ENCODE peak calls at places on chromosomes 11 and 22, in five cellular contexts. I, J, D, C and Y are unnamed samples.

GRCh38 chr22:19996694-19997384 is 19.8 kb downstream of the ARVCF start:
- DNase-seq in I (no peak), J (no peak), C (no peak), D (no peak), Y (no peak)

GRCh38 chr11:57306156-57306876 is 18.4 kb downstream of the TNKS1BP1 start:
- DNase-seq in I (no peak), D (no peak), C (no peak), J (no peak), Y (no peak)

GRCh38 chr22:26471522-26471921 is 12.1 kb downstream of the HPS4 start:
- DNase-seq in C (no peak), J (no peak), D (no peak), I (peak), Y (no peak)

GRCh38 chr11:12529041-12529440 is 145.2 kb upstream of the TEAD1 start:
- DNase-seq in D (no peak), I (no peak), C (no peak), J (no peak), Y (no peak)

GRCh38 chr11:76808158-76808557 is 25.0 kb downstream of the TSKU start:
- DNase-seq in C (no peak), D (no peak), J (no peak), I (no peak), Y (no peak)

GRCh38 chr11:33829430-33830141 is 55.3 kb upstream of the FBXO3 start:
- DNase-seq in J (peak), I (peak), D (peak), C (peak), Y (no peak)

GRCh38 chr11:453564-453963 is 3.5 kb downstream of the PTDSS2 start:
- DNase-seq in C (no peak), I (no peak), D (no peak), J (no peak), Y (no peak)

GRCh38 chr11:119347242-119347641 is 737 bp upstream of the MFRP start:
- DNase-seq in D (no peak), J (no peak), I (no peak), C (no peak), Y (no peak)

GRCh38 chr11:17653606-17654005 is 65.8 kb upstream of the MYOD1 start:
- DNase-seq in D (no peak), I (no peak), C (no peak), J (no peak), Y (no peak)

GRCh38 chr11:14408612-14409011 is 49.6 kb upstream of the RRAS2 start:
- DNase-seq in I (no peak), J (no peak), C (no peak), D (no peak), Y (no peak)

GRCh38 chr11:13944801-13945505 is 17.6 kb upstream of the SPON1 start:
- DNase-seq in C (no peak), I (no peak), D (no peak), J (no peak), Y (no peak)

GRCh38 chr11:102770191-102770590 is 10.2 kb downstream of the MMP10 start:
- DNase-seq in D (no peak), C (no peak), I (no peak), J (no peak), Y (no peak)

GRCh38 chr11:35662061-35662648 is 420 bp upstream of the TRIM44 start:
- DNase-seq in J (peak), D (no peak), C (no peak), I (no peak), Y (no peak)

GRCh38 chr11:115242982-115243381 is 261.2 kb downstream of the CADM1 start:
- DNase-seq in I (no peak), D (no peak), J (no peak), C (no peak), Y (no peak)

GRCh38 chr11:61045271-61045670 is 57.0 kb upstream of the CD5 start:
- DNase-seq in I (no peak), C (no peak), J (no peak), D (no peak), Y (no peak)

GRCh38 chr11:720642-721346 is 14.8 kb downstream of the EPS8L2 start:
- DNase-seq in I (no peak), D (no peak), J (no peak), C (no peak), Y (no peak)

GRCh38 chr11:95739526-95739925 is 50.1 kb downstream of the FAM76B start:
- DNase-seq in D (no peak), I (no peak), J (no peak), C (no peak), Y (no peak)
- TF ChIP-seq CTCF in D (no peak), I (no peak), J (no peak), C (no peak), Y (no peak)

GRCh38 chr11:48025293-48025982 is 45.1 kb downstream of the PTPRJ start:
- DNase-seq in I (no peak), D (no peak), C (no peak), J (no peak), Y (no peak)
- TF ChIP-seq CTCF in I (no peak), D (no peak), C (no peak), J (no peak), Y (no peak)

GRCh38 chr22:35739642-35740041 is 22.0 kb downstream of the APOL5 start:
- DNase-seq in C (no peak), J (peak), I (no peak), D (no peak), Y (no peak)
- TF ChIP-seq CTCF in C (peak), J (no peak), I (peak), D (no peak), Y (no peak)

GRCh38 chr22:36125994-36126531 is 34.5 kb downstream of the APOL3 start:
- DNase-seq in J (no peak), D (no peak), C (no peak), I (no peak), Y (no peak)

GRCh38 chr22:36125434-36125833 is 35.1 kb downstream of the APOL3 start:
- DNase-seq in D (no peak), C (no peak), J (no peak), I (no peak), Y (no peak)

GRCh38 chr22:36123673-36124630 is 36.6 kb downstream of the APOL3 start:
- DNase-seq in D (peak), I (peak), C (peak), J (peak), Y (peak)
- TF ChIP-seq CTCF in D (peak), I (peak), C (peak), J (peak), Y (peak)

GRCh38 chr11:66834539-66834845 is 8.7 kb upstream of the RCE1 start:
- DNase-seq in J (no peak), C (no peak), D (no peak), I (no peak), Y (no peak)
- TF ChIP-seq CTCF in J (no peak), C (no peak), D (peak), I (no peak), Y (no peak)

GRCh38 chr11:2270322-2271076 is at the start of gene ASCL2:
- DNase-seq in C (no peak), I (no peak), D (peak), J (no peak), Y (peak)
- TF ChIP-seq CTCF in C (no peak), I (no peak), D (no peak), J (no peak), Y (no peak)

DNA sequence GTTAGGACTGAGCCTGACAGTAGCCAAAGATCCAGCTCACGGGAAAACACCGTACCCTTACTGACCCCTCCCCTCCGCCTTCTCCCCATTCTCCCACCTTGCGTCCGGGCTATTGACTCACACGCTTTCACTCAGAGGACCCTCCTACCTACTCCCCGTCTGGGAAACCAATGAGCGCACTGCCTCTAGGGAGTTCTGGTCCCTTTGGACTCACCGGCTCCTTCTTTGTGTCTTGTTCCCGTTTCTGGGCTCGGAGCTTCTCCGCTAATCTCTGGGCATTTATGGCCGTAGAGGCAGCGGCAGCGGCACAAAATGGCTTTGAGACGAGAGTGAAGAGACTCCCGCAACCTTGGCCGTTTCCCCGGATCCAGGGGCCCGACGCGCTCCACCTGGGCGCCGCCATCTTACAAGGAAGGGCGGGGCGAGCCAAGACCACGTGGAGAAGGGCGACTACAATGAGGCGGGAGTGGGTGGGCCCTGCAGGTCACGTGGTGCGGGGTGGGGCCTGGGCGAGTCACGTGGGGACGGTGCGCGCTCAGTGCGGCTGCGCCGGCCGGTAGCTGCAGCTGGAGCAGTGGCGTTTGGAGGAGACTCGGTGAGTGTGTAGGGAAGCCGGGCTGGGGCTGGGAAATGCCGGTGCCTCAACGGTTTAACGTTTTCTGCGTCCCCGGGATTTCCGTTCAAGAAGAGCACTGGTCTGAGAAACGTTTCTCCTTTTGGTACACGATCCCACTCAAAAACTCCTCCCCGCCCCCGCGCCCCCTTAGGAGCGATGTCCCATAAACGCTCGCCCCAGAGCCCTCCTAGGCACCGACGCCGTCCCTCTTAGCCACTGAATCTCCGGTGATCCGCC is at the start of the genes FAM118B and RPUSD4:
- DNase-seq in J (peak), D (peak), C (peak), I (peak), Y (peak)
- TF ChIP-seq CTCF in J (no peak), D (no peak), C (no peak), I (no peak), Y (no peak)

GRCh38 chr22:23093090-23093788 is 22.9 kb downstream of the GNAZ start:
- DNase-seq in D (no peak), J (no peak), I (no peak), C (no peak), Y (no peak)
- TF ChIP-seq CTCF in D (no peak), J (no peak), I (no peak), C (no peak), Y (no peak)

DNA sequence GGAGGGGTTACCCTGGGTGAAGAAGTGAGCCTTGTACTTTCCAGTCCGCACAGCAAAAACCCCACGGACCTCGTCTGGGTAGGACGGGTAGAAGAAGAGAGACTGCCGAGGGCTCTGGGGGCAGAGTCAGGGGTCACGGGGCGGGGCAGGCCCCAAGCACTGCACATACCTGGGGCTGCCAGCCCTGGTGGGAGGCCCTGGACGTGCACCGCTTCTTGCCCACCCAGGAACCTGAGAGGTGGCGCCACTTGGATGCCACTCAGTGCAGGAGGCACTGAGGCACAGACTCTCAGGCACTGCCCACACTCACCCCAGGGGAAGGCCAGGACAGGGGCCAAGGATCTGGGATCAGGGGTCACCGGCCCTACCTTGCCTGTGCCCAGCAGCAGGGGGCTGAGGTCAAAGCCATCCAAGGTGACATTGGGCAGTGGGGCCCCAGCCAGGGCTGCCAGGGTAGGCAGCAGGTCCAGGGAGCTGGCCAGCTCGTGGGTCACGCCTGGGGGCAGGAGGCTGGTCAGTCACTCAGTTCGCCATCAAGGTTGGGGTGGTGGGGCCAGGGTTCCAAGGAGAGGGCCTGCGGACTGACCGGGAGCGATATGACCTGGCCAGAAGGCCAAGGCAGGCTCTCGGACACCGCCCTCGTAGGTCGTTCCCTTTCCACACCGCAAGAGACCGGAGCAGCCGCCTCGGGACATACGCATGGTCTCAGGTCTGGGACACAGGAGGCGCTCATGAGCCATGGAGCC is 2.2 kb downstream of the ARSA start:
- DNase-seq in J (no peak), C (no peak), D (peak), I (no peak), Y (no peak)
- TF ChIP-seq CTCF in J (no peak), C (no peak), D (no peak), I (no peak), Y (no peak)

GRCh38 chr11:43772733-43773132 is 92.2 kb downstream of the HSD17B12 start:
- DNase-seq in C (no peak), J (no peak), I (no peak), D (no peak), Y (no peak)
- TF ChIP-seq CTCF in C (no peak), J (no peak), I (no peak), D (no peak), Y (no peak)